ENCODE peak calls at places on chromosomes 11 and 22, in six cellular contexts. B, O, C, E, M and N are unnamed samples.

GRCh38 chr11:34151916-34152845 is 46.8 kb downstream of the NAT10 start:
- DNase-seq in B (no peak), O (no peak), C (no peak), E (no peak), M (no peak), N (no peak)

GRCh38 chr11:86795962-86796361 is 4.4 kb upstream of the PRSS23 start:
- DNase-seq in B (peak; percentile 85), O (no peak), C (no peak), E (peak; percentile 91), M (no peak), N (no peak)

GRCh38 chr11:33256031-33256807 is 962 bp upstream of the HIPK3 start:
- DNase-seq in B (no peak), O (no peak), C (no peak), E (no peak), M (no peak), N (no peak)

GRCh38 chr11:35144811-35145210 is 5.8 kb downstream of the CD44 start:
- DNase-seq in B (no peak), O (no peak), C (no peak), E (no peak), M (no peak), N (no peak)

GRCh38 chr22:37661160-37661924 is 2.8 kb downstream of the PDXP start:
- DNase-seq in B (no peak), O (peak; percentile 90), C (no peak), E (no peak), M (no peak), N (peak; percentile 62)

GRCh38 chr22:25853078-25853477 is 111.1 kb downstream of the MYO18B start:
- DNase-seq in B (no peak), O (no peak), C (no peak), E (no peak), M (no peak), N (peak; percentile 12)

GRCh38 chr11:9330387-9331384 is 16.3 kb upstream of the TMEM41B start:
- DNase-seq in B (no peak), O (no peak), C (no peak), E (no peak), M (no peak), N (no peak)

GRCh38 chr11:61957028-61957770 is 7.0 kb downstream of the BEST1 start:
- DNase-seq in B (no peak), O (no peak), C (no peak), E (no peak), M (no peak), N (no peak)

GRCh38 chr11:9689721-9690120 is 25.8 kb downstream of the SWAP70 start:
- DNase-seq in B (no peak), O (no peak), C (no peak), E (no peak), M (no peak), N (no peak)

GRCh38 chr22:48354082-48354481 is 1473.6 kb downstream of the BRD1 start:
- DNase-seq in B (no peak), O (no peak), C (no peak), E (peak; percentile 29), M (no peak), N (no peak)

GRCh38 chr11:126406368-126406767 is 50.9 kb downstream of the ST3GAL4 start:
- DNase-seq in B (no peak), O (no peak), C (no peak), E (no peak), M (no peak), N (no peak)

GRCh38 chr11:60981515-60981914 is 10.0 kb downstream of the CD6 start:
- DNase-seq in B (no peak), O (no peak), C (no peak), E (no peak), M (no peak), N (no peak)

GRCh38 chr22:50576070-50576469 is 2.2 kb downstream of the CPT1B start:
- DNase-seq in B (peak; percentile 68), O (peak; percentile 81), C (no peak), E (peak; percentile 69), M (peak; percentile 41), N (peak; percentile 34)

GRCh38 chr11:13317293-13318080 is 39.9 kb downstream of the BMAL1 start:
- DNase-seq in B (no peak), O (no peak), C (no peak), E (no peak), M (no peak), N (no peak)

GRCh38 chr11:12854297-12854661 is 154.8 kb upstream of the RASSF10 start:
- DNase-seq in B (no peak), O (no peak), C (no peak), E (no peak), M (no peak), N (peak; percentile 31)

GRCh38 chr11:10674440-10674855 is 19.1 kb downstream of the IRAG1 start:
- DNase-seq in B (no peak), O (no peak), C (no peak), E (no peak), M (no peak), N (no peak)

GRCh38 chr11:18770479-18771125 is 21.0 kb downstream of the PTPN5 start:
- DNase-seq in B (no peak), O (no peak), C (no peak), E (no peak), M (no peak), N (no peak)

GRCh38 chr11:18773681-18774080 is 17.9 kb downstream of the PTPN5 start:
- DNase-seq in B (no peak), O (no peak), C (no peak), E (no peak), M (no peak), N (no peak)

GRCh38 chr11:18773104-18773503 is 18.5 kb downstream of the PTPN5 start:
- DNase-seq in B (no peak), O (no peak), C (no peak), E (no peak), M (no peak), N (no peak)

GRCh38 chr11:18771266-18772035 is 20.1 kb downstream of the PTPN5 start:
- DNase-seq in B (no peak), O (no peak), C (no peak), E (no peak), M (no peak), N (no peak)

DNA sequence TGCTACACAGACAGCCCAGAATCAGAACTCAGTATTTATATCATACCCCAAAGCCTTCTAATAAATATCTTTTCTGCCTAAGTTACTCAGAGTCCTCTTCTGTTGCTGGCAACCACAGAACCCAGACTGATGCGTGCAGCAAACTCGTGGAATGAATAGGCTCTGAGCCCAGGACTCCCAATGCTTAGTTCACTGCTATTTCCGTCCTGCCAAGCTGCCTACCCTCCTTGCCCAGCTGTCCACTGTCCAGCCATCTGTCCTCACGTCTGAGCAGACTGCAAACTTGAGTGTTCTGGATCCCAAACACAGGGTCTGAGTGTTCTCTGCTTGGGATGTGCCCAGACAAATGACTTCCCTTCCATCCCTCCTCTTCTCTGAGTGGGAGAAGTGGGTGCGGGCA is 19.4 kb downstream of the PTPN5 start:
- DNase-seq in B (no peak), O (no peak), C (no peak), E (no peak), M (no peak), N (no peak)
- TF ChIP-seq JUN in B (no peak), O (no peak), C (no peak), E (no peak), M (no peak), N (no peak)

GRCh38 chr11:121421149-121421906 is 30.8 kb upstream of the SORL1 start:
- DNase-seq in B (no peak), O (no peak), C (no peak), E (no peak), M (no peak), N (peak; percentile 5)

GRCh38 chr11:121420398-121420797 is 31.7 kb upstream of the SORL1 start:
- DNase-seq in B (no peak), O (no peak), C (no peak), E (no peak), M (no peak), N (no peak)

GRCh38 chr11:121425818-121426217 is 26.3 kb upstream of the SORL1 start:
- DNase-seq in B (no peak), O (no peak), C (no peak), E (no peak), M (no peak), N (no peak)

GRCh38 chr11:121419839-121420238 is 32.3 kb upstream of the SORL1 start:
- DNase-seq in B (no peak), O (no peak), C (no peak), E (no peak), M (no peak), N (no peak)

DNA sequence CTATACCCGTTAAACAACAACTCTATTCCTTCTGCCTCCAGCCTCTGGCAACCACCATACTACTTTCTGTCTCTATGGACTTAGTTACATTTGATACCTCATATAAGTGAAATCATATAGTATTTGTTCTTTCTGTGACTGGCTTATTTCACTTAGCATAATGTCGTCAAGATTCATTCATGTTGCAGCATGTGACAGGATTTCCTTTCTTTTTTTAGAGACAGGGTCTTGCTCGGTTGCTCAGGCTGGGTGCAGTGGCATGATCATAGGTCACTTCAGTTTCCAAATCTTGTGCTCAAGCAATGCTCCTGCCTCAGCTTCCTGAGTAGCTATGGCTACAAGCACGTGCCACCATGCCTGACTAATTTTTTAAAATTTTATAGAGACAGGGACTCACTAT is 29.4 kb upstream of the SORL1 start:
- DNase-seq in B (no peak), O (no peak), C (no peak), E (no peak), M (no peak), N (no peak)
- TF ChIP-seq JUN in B (no peak), O (no peak), C (no peak), E (no peak), M (no peak), N (no peak)

GRCh38 chr11:64186205-64187165 is 514 bp downstream of the STIP1 start:
- DNase-seq in B (peak; percentile 39), O (no peak), C (no peak), E (no peak), M (no peak), N (no peak)
- TF ChIP-seq JUN in B (no peak), O (no peak), C (no peak), E (no peak), M (no peak), N (no peak)

DNA sequence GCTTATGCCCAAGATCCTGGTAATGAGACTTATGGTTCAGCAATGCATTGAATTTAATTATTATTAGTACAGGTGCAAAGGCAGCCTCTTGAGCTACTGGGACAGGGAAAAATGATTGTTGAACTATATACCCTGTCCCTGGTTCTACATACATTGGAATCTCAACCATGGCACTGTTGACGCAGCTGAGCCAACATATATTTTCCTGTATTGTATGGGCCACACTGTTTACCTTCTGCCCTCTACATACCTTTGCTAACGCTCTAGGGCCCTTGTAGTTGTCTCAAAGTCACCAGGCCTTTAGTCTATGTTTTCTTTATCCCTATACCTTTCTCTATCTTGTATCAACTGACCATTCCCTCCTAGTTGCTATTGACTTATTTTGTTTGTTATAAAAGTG is 22.6 kb downstream of the KREMEN1 start:
- DNase-seq in B (no peak), O (peak; percentile 84), C (no peak), E (no peak), M (no peak), N (no peak)
- TF ChIP-seq JUN in B (no peak), O (no peak), C (no peak), E (no peak), M (no peak), N (no peak)